ENCODE peak calls at places on chromosomes 11 and 22, in ten cellular contexts. I, L, Y, F, A, O, G, D, C and E are unnamed samples.

GRCh38 chr11:82889133-82890001 is 10.9 kb downstream of the PRCP start:
- DNase-seq in Y (no peak), O (no peak), I (no peak), C (no peak), A (no peak), L (no peak), F (no peak), G (peak; percentile 37), D (no peak), E (no peak)

GRCh38 chr11:10413268-10413667 is 41.8 kb upstream of the AMPD3 start:
- DNase-seq in D (no peak), F (no peak), G (peak; percentile 59), I (no peak), C (peak; percentile 27), L (peak; percentile 13), Y (no peak), A (peak; percentile 61), O (no peak), E (no peak)

GRCh38 chr11:97398246-97398645 is 1008.4 kb downstream of the JRKL start:
- DNase-seq in A (no peak), L (no peak), I (no peak), O (no peak), D (no peak), F (no peak), G (no peak), Y (no peak), C (no peak), E (no peak)

GRCh38 chr11:131910491-131911387 is 540.3 kb downstream of the NTM start:
- DNase-seq in I (no peak), D (peak; percentile 55), C (peak; percentile 60), F (peak; percentile 78), L (no peak), O (peak; percentile 22), A (no peak), G (peak; percentile 56), Y (peak; percentile 71), E (no peak)

GRCh38 chr11:120137187-120137610 is 714 bp downstream of the TRIM29 start:
- DNase-seq in L (no peak), A (no peak), I (no peak), F (no peak), D (no peak), O (no peak), Y (no peak), G (no peak), C (no peak), E (peak; percentile 4)

GRCh38 chr11:1391165-1392010 is 1.7 kb downstream of the BRSK2 start:
- DNase-seq in O (no peak), I (no peak), L (no peak), C (no peak), F (peak; percentile 73), G (peak; percentile 69), A (no peak), D (no peak), Y (peak; percentile 56), E (no peak)

GRCh38 chr11:74932797-74933196 is 16.1 kb downstream of the XRRA1 start:
- DNase-seq in G (no peak), C (peak; percentile 85), A (no peak), Y (no peak), L (no peak), F (no peak), D (peak; percentile 89), I (no peak), O (peak; percentile 59), E (no peak)

GRCh38 chr11:46389450-46390330 is 1.9 kb downstream of the CHRM4 start:
- DNase-seq in Y (peak; percentile 89), D (peak; percentile 55), L (no peak), G (peak; percentile 94), I (no peak), F (peak; percentile 88), C (peak; percentile 59), A (peak; percentile 41), O (peak; percentile 81), E (no peak)

GRCh38 chr22:17095538-17095937 is 10.7 kb downstream of the IL17RA start:
- DNase-seq in L (no peak), A (no peak), C (no peak), G (peak; percentile 33), I (no peak), Y (no peak), F (no peak), D (no peak), O (no peak), E (no peak)

GRCh38 chr22:41830174-41830573 is 2.7 kb upstream of the SREBF2 start:
- DNase-seq in A (no peak), C (no peak), I (no peak), Y (no peak), G (no peak), O (no peak), L (no peak), F (no peak), D (no peak), E (no peak)

GRCh38 chr22:24516301-24516737 is 21.2 kb downstream of the UPB1 start:
- DNase-seq in L (no peak), A (no peak), I (no peak), G (no peak), C (peak; percentile 63), O (no peak), Y (no peak), D (peak; percentile 93), F (no peak), E (no peak)

DNA sequence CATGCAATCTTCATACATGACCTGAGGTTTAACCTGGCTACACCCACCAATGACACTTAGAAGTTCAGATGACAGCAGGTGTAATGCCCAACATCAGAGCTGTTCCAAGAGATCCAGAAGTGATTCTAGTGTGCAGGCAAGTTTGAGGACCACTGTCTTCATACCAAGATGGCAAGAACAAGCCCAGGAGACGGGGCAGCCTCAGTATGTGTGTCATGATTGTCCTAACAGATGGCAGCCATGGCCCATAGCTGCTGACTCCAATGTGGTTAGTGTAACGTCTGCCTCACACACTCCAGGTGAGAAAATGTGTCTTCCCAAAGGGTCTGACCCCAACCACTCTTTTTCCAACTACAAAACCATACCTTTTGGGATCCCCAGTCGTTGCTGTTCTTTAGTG is 97.3 kb downstream of the ETS1 start:
- DNase-seq in A (no peak), Y (no peak), G (no peak), F (no peak), D (no peak), C (no peak), L (no peak), I (no peak), O (no peak), E (no peak)
- H3K27ac ChIP-seq in A (no peak overlapping the region), Y (no peak overlapping the region), G (no peak overlapping the region), F (no peak overlapping the region), D (no peak overlapping the region), C (no peak overlapping the region), L (peak overlapping the region; percentile 93), I (no peak overlapping the region), O (no peak overlapping the region), E (no peak overlapping the region)

DNA sequence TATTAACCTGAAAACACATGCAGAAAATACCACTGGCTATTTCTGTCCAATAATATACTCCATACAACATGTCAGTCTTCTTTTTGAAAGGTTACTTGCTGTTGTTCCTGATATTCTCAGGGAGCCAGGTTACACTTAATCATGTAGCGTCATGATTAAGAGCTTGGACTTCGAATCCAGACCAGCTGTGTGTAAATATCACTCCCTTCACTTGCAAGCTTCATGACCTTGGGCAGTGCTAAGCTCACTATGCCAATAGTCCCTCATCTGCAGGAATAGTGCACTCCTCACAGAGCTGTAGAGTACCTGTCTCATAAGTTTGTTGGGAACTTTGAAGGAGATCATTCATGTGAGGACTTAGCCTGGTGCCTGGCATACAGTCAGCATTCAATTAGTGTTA is 1.9 kb downstream of the HTR3B start:
- DNase-seq in O (no peak), Y (no peak), L (no peak), C (no peak), A (no peak), I (no peak), F (no peak), D (no peak), G (no peak), E (no peak)
- H3K27ac ChIP-seq in O (no peak overlapping the region), Y (no peak overlapping the region), L (no peak overlapping the region), C (no peak overlapping the region), A (no peak overlapping the region), I (no peak overlapping the region), F (no peak overlapping the region), D (no peak overlapping the region), G (no peak overlapping the region), E (no peak overlapping the region)

GRCh38 chr11:100863080-100863581 is 176.0 kb downstream of the ARHGAP42 start:
- DNase-seq in C (peak; percentile 21), D (peak; percentile 99), L (no peak), Y (no peak), F (peak; percentile 26), I (no peak), O (no peak), G (peak; percentile 45), A (peak; percentile 18), E (no peak)
- H3K27ac ChIP-seq in C (no peak overlapping the region), D (peak overlapping the region; percentile 30), L (no peak overlapping the region), Y (no peak overlapping the region), F (no peak overlapping the region), I (no peak overlapping the region), O (no peak overlapping the region), G (no peak overlapping the region), A (peak overlapping the region; percentile 18), E (peak overlapping the region; percentile 50)

GRCh38 chr11:128379587-128380279 is 207.6 kb downstream of the ETS1 start:
- DNase-seq in F (no peak), G (no peak), I (no peak), C (peak; percentile 68), O (no peak), D (peak; percentile 13), L (peak; percentile 13), Y (no peak), A (no peak), E (no peak)

GRCh38 chr11:128375941-128376340 is 211.4 kb downstream of the ETS1 start:
- DNase-seq in F (no peak), L (no peak), Y (no peak), G (no peak), D (no peak), O (peak; percentile 4), C (peak; percentile 48), A (no peak), I (no peak), E (no peak)

GRCh38 chr11:128380280-128380604 is 207.1 kb downstream of the ETS1 start:
- DNase-seq in Y (no peak), C (peak; percentile 37), F (no peak), A (no peak), O (no peak), I (no peak), D (no peak), G (no peak), L (no peak), E (no peak)
- H3K27ac ChIP-seq in Y (no peak overlapping the region), C (no peak overlapping the region), F (no peak overlapping the region), A (no peak overlapping the region), O (no peak overlapping the region), I (no peak overlapping the region), D (no peak overlapping the region), G (no peak overlapping the region), L (peak overlapping the region; percentile 50), E (no peak overlapping the region)

DNA sequence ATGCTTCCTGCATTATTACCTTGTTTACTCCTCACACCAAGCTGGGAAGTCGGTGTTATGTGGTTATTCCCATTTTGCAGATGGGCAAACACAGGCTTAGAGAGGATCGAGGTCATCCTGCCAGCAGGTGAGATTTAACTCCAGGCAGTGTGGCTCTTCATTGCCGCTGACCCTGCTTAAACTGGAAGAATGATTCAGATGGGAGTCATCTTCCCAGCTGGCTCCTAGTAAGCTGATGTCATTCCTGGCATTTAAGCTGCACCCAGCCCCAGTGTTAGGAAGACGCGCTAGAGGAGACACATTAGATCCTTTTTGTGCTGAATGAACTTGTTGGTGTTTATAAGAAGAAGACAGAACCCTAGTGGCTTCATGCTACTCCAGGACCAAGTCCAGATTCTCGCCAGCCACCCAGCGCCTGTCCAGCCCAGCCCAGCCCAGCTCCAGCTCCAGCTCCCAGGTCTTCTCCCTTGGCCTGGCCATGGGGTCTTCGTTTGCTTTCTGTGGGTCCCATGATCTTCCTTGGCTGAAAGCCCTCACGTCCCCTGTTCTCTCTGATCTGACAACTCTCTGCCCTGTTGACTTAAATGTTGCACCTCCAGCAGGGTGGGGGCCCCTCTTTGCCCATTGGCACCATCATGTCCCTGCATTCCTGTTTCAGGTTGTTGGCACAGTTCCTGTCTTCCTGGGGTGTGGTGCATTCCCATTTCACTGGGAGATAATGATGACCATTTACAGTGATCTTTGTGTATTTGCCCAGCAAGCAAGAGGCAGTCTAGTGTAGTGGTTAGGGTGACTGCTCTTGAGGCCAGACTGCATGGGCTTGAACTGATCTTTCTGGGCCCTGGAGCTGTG is 13.6 kb downstream of the PARVB start:
- DNase-seq in O (peak; percentile 84), G (peak; percentile 70), F (no peak), Y (no peak), D (peak; percentile 96), I (no peak), C (peak; percentile 92), A (peak; percentile 92), L (no peak), E (peak; percentile 23)
- H3K27ac ChIP-seq in O (peak overlapping the region; percentile 88), G (no peak overlapping the region), F (no peak overlapping the region), Y (peak overlapping the region; percentile 91), D (peak overlapping the region; percentile 32), I (no peak overlapping the region), C (peak overlapping the region; percentile 27), A (peak overlapping the region; percentile 97), L (no peak overlapping the region), E (no peak overlapping the region)